ENCODE peak calls at places on chromosome 22, in nine cellular contexts. U, V, F, A, E, O, D, Y and S are unnamed samples.

GRCh38 chr22:29071261-29072045 is 1.4 kb upstream of the KREMEN1 start:
- DNase-seq in U (peak), V (no peak), F (peak), A (peak), E (no peak), O (no peak), D (no peak), Y (peak), S (no peak)

GRCh38 chr22:28044546-28045173 is 125.6 kb upstream of the PITPNB start:
- DNase-seq in U (no peak), V (no peak), F (no peak), A (no peak), E (no peak), O (no peak), D (no peak), Y (no peak), S (no peak)

GRCh38 chr22:29457730-29458129 is 19.3 kb downstream of the RFPL1 start:
- DNase-seq in U (peak), V (no peak), F (peak), A (no peak), E (no peak), O (peak), D (no peak), Y (no peak), S (peak)

GRCh38 chr22:44519895-44520294 is 21.9 kb upstream of the RTL6 start:
- DNase-seq in U (no peak), V (no peak), F (no peak), A (no peak), E (no peak), O (no peak), D (peak), Y (no peak), S (no peak)

GRCh38 chr22:24901448-24901847 is 45.0 kb downstream of the LHFPL7 start:
- DNase-seq in U (no peak), V (no peak), F (no peak), A (peak), E (no peak), O (no peak), D (no peak), Y (no peak), S (no peak)

GRCh38 chr22:39287076-39287743 is 32.2 kb downstream of the RPL3 start:
- DNase-seq in U (no peak), V (no peak), F (no peak), A (no peak), E (no peak), O (no peak), D (no peak), Y (no peak), S (no peak)

GRCh38 chr22:38973289-38974169 is 8.6 kb upstream of the APOBEC3B start:
- DNase-seq in U (peak), V (no peak), F (peak), A (peak), E (no peak), O (no peak), D (no peak), Y (no peak), S (no peak)

GRCh38 chr22:46390652-46391301 is 55.3 kb downstream of the TRMU start:
- DNase-seq in U (no peak), V (no peak), F (peak), A (peak), E (no peak), O (no peak), D (no peak), Y (no peak), S (no peak)

GRCh38 chr22:24147666-24148065 is 33.6 kb upstream of the SUSD2 start:
- DNase-seq in U (no peak), V (no peak), F (no peak), A (no peak), E (no peak), O (no peak), D (no peak), Y (no peak), S (no peak)